ENCODE peak calls at places on chromosomes 6 and 20, in five cellular contexts. L, U, O, Z and F are unnamed samples.

GRCh38 chr6:161117329-161117707 is 125.7 kb downstream of the MAP3K4 start:
- DNase-seq in O (no peak), U (no peak), L (no peak), Z (no peak), F (no peak)

GRCh38 chr20:63521602-63522001 is 1.0 kb downstream of the PPDPF start:
- DNase-seq in O (no peak), Z (no peak), U (no peak), L (no peak), F (no peak)

GRCh38 chr20:19269737-19270325 is 57.4 kb downstream of the SLC24A3 start:
- DNase-seq in Z (no peak), O (peak), U (peak), L (no peak), F (no peak)

GRCh38 chr6:52724041-52724405 is 39.3 kb downstream of the GSTA2 start:
- DNase-seq in U (peak), Z (no peak), O (no peak), L (no peak), F (no peak)

GRCh38 chr6:97437087-97437486 is 154.1 kb upstream of the MMS22L start:
- DNase-seq in U (peak), Z (no peak), L (no peak), O (no peak), F (no peak)

GRCh38 chr6:112253842-112254816 is at the start of gene LAMA4:
- DNase-seq in O (peak), Z (no peak), U (peak), L (peak), F (peak)

GRCh38 chr6:138546733-138547185 is 47.5 kb upstream of the NHSL1 start:
- DNase-seq in Z (no peak), O (no peak), U (peak), L (no peak), F (no peak)

GRCh38 chr6:132298344-132298949 is 102.8 kb downstream of the MOXD1 start:
- DNase-seq in Z (no peak), O (peak), U (peak), L (peak), F (peak)

GRCh38 chr6:168122011-168122410 is 43.0 kb upstream of the FRMD1 start:
- DNase-seq in O (no peak), L (no peak), Z (no peak), U (no peak), F (no peak)

GRCh38 chr6:37671061-37671460 is 26.6 kb downstream of the MDGA1 start:
- DNase-seq in L (no peak), U (no peak), Z (no peak), O (no peak), F (no peak)

GRCh38 chr6:129795261-129795660 is 65.9 kb downstream of the TMEM244 start:
- DNase-seq in L (no peak), U (peak), O (no peak), Z (no peak), F (no peak)

GRCh38 chr20:41118632-41119031 is 18.7 kb upstream of the PLCG1 start:
- DNase-seq in O (no peak), U (no peak), Z (no peak), L (no peak), F (peak)

GRCh38 chr6:145929037-145929633 is 35.0 kb downstream of the SHPRH start:
- DNase-seq in Z (no peak), O (peak), L (no peak), U (no peak), F (peak)

GRCh38 chr6:52061481-52061880 is 25.9 kb downstream of the PKHD1 start:
- DNase-seq in U (no peak), Z (no peak), L (no peak), O (no peak), F (no peak)

GRCh38 chr20:8242066-8242465 is 110.0 kb downstream of the PLCB1 start:
- DNase-seq in O (no peak), L (no peak), U (no peak), Z (no peak), F (no peak)

GRCh38 chr6:22349051-22349450 is 52.2 kb upstream of the PRL start:
- DNase-seq in O (no peak), Z (no peak), L (no peak), U (peak), F (no peak)

GRCh38 chr6:161544801-161545490 is 271.1 kb upstream of the AGPAT4 start:
- DNase-seq in U (no peak), Z (no peak), L (no peak), O (no peak), F (peak)

GRCh38 chr20:50744143-50744792 is 12.9 kb downstream of the PARD6B start:
- DNase-seq in U (peak), L (peak), O (peak), Z (no peak), F (peak)

GRCh38 chr6:45698046-45698445 is 317.6 kb downstream of the CLIC5 start:
- DNase-seq in O (no peak), Z (no peak), L (no peak), U (no peak), F (no peak)

GRCh38 chr6:8442149-8442548 is 6.8 kb upstream of the SLC35B3 start:
- DNase-seq in Z (no peak), U (no peak), O (no peak), L (no peak), F (no peak)

GRCh38 chr6:153012856-153013255 is 10.3 kb upstream of the MTRF1L start:
- DNase-seq in Z (no peak), L (no peak), U (no peak), O (no peak), F (no peak)

GRCh38 chr6:161917645-161918044 is 643.8 kb upstream of the AGPAT4 start:
- DNase-seq in L (no peak), U (peak), O (no peak), Z (no peak), F (no peak)

GRCh38 chr20:49646126-49646525 is 67.6 kb downstream of the B4GALT5 start:
- DNase-seq in O (no peak), U (peak), L (no peak), Z (no peak), F (no peak)

GRCh38 chr6:31272431-31272830 is 539 bp upstream of the HLA-C start:
- DNase-seq in U (no peak), L (peak), Z (no peak), O (no peak), F (no peak)

GRCh38 chr20:41081276-41081814 is 52.7 kb downstream of the TOP1 start:
- DNase-seq in U (no peak), L (no peak), O (no peak), Z (no peak), F (no peak)

GRCh38 chr20:63529180-63529860 is 7.9 kb downstream of the PTK6 start:
- DNase-seq in O (no peak), U (no peak), Z (no peak), L (no peak), F (no peak)

GRCh38 chr20:33465536-33466302 is 22.2 kb upstream of the SNTA1 start:
- DNase-seq in Z (no peak), L (peak), O (no peak), U (peak), F (peak)

GRCh38 chr6:28134015-28134414 is 7.7 kb upstream of the ZKSCAN8 start:
- DNase-seq in U (peak), Z (no peak), L (peak), O (no peak), F (peak)

GRCh38 chr6:165571068-165571682 is 91.9 kb downstream of the PDE10A start:
- DNase-seq in Z (no peak), L (no peak), O (no peak), U (peak), F (no peak)

GRCh38 chr20:39070484-39071231 is 108.5 kb downstream of the DHX35 start:
- DNase-seq in L (no peak), O (no peak), U (peak), Z (no peak), F (no peak)

GRCh38 chr6:158625881-158626305 is 18.6 kb downstream of the DYNLT1 start:
- DNase-seq in O (no peak), U (no peak), L (no peak), Z (no peak), F (no peak)

GRCh38 chr20:35226775-35227681 is 538 bp downstream of the MMP24 start:
- DNase-seq in L (peak), Z (peak), U (no peak), O (no peak), F (no peak)

GRCh38 chr20:4555188-4555893 is 166.4 kb upstream of the PRND start:
- DNase-seq in U (peak), O (no peak), Z (no peak), L (no peak), F (no peak)

GRCh38 chr20:1935696-1936366 is 40.6 kb downstream of the SIRPA start:
- DNase-seq in L (no peak), U (no peak), Z (no peak), O (no peak), F (no peak)

GRCh38 chr6:82875573-82876185 is 190.0 kb downstream of the UBE3D start:
- DNase-seq in U (peak), Z (no peak), L (no peak), O (no peak), F (no peak)

GRCh38 chr6:139568956-139569538 is 194.6 kb upstream of the CITED2 start:
- DNase-seq in Z (no peak), L (peak), O (peak), U (peak), F (no peak)

GRCh38 chr6:160347259-160348208 is 644 bp upstream of the SLC22A3 start:
- DNase-seq in Z (no peak), O (no peak), U (no peak), L (peak), F (no peak)